ENCODE peak calls at places on chromosomes 3 and 15, in eight cellular contexts. R is heart left ventricle; M is tibial artery; U is A549; F is CD8-positive, alpha-beta T cell; Z is fibroblast of the aortic adventitia; J is fibroblast of pulmonary artery; G is astrocyte of the cerebellum. Q is an unnamed sample.

GRCh38 chr15:31438601-31439265 is 112.1 kb downstream of the KLF13 start:
- DNase-seq in R (no peak), Z (no peak), U (no peak), J (no peak), F (no peak), G (no peak), M (no peak), Q (no peak)

GRCh38 chr15:53260647-53261046 is 470.5 kb upstream of the ONECUT1 start:
- DNase-seq in J (no peak), F (no peak), U (no peak), Z (no peak), G (no peak), M (no peak), R (no peak), Q (no peak)

GRCh38 chr3:118550556-118550955 is 484.1 kb downstream of the IGSF11 start:
- DNase-seq in Z (no peak), M (no peak), G (no peak), F (no peak), U (no peak), R (no peak), J (no peak), Q (no peak)

GRCh38 chr3:150744041-150745026 is 18.6 kb downstream of the SIAH2 start:
- DNase-seq in U (no peak), M (no peak), Z (no peak), F (no peak), R (no peak), G (no peak), J (no peak), Q (no peak)

GRCh38 chr3:193240850-193241706 is at the start of gene PLAAT1:
- DNase-seq in M (peak), Z (peak), G (peak), U (peak), J (peak), R (peak), F (no peak), Q (peak)

GRCh38 chr3:72210248-72210647 is 425.3 kb upstream of the PROK2 start:
- DNase-seq in R (no peak), G (no peak), U (no peak), Z (no peak), F (no peak), J (no peak), M (no peak), Q (no peak)

GRCh38 chr3:690770-691169 is 402.1 kb upstream of the CNTN6 start:
- DNase-seq in J (no peak), G (no peak), M (no peak), Z (no peak), R (no peak), F (no peak), U (no peak), Q (no peak)

GRCh38 chr3:194101592-194102432 is 34.1 kb upstream of the HES1 start:
- DNase-seq in J (no peak), G (no peak), M (no peak), F (no peak), R (no peak), Z (no peak), U (peak), Q (no peak)

GRCh38 chr15:33314115-33314514 is 3.3 kb downstream of the RYR3 start:
- DNase-seq in R (no peak), G (no peak), Z (no peak), U (no peak), M (no peak), F (no peak), J (no peak), Q (no peak)

GRCh38 chr3:58683001-58683845 is 16.6 kb upstream of the FAM3D start:
- DNase-seq in J (peak), G (no peak), R (no peak), Z (peak), F (no peak), M (no peak), U (peak), Q (no peak)

GRCh38 chr3:99499235-99499798 is 139.1 kb upstream of the COL8A1 start:
- DNase-seq in G (peak), U (peak), J (peak), Z (peak), M (peak), F (no peak), R (no peak), Q (peak)

GRCh38 chr15:74978077-74978476 is 17.3 kb upstream of the SCAMP5 start:
- DNase-seq in R (no peak), Z (no peak), G (no peak), F (no peak), M (no peak), U (no peak), J (no peak), Q (no peak)

GRCh38 chr3:55826097-55826496 is 339.0 kb upstream of the WNT5A start:
- DNase-seq in F (no peak), G (no peak), M (no peak), R (no peak), Z (no peak), U (no peak), J (no peak), Q (no peak)

GRCh38 chr15:79017953-79018352 is 72.6 kb downstream of the RASGRF1 start:
- DNase-seq in G (no peak), R (no peak), F (no peak), M (no peak), Z (no peak), J (no peak), U (no peak), Q (no peak)

GRCh38 chr3:197302696-197303341 is 4.4 kb upstream of the DLG1 start:
- DNase-seq in Z (peak), J (peak), M (no peak), G (no peak), F (no peak), R (no peak), U (no peak), Q (no peak)

DNA sequence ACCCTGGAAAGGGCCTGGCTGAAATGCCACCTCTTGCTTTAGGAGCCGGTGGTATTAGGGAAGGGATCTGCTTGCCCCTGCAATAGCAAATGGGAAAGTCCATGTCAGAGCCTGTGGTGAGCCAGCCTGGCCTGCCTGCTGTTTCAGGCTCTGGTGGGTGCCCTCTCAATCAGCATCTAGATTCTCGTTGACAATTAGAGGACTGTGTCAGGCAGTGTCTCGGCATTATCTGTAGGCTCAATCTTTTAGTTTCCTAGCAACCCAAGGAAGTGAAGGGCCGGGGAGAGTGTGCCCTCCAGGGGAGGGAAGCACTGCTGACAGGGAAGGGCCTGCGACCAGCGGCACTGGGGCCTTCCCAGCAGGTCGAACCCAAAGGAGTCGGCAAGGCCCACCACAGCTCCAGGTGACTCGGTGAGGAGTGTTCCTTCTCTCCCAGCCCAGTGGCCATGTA is 42.1 kb downstream of the TLE3 start:
- DNase-seq in U (no peak), F (no peak), M (peak), R (no peak), J (no peak), Z (no peak), G (no peak), Q (no peak)
- TF ChIP-seq CTCF in U (no peak), F (no peak), M (no peak), R (no peak), J (no peak), Z (no peak), G (no peak), Q (no peak)

GRCh38 chr3:33278106-33278672 is 947 bp downstream of the FBXL2 start:
- DNase-seq in G (no peak), F (no peak), M (no peak), Z (peak), R (no peak), U (peak), J (peak), Q (no peak)
- H3K4me3 ChIP-seq in G (peak), F (no peak), M (peak), Z (peak), R (peak), U (peak), J (peak), Q (peak)

GRCh38 chr3:43838877-43839276 is 148.1 kb downstream of the ABHD5 start:
- DNase-seq in R (no peak), Z (no peak), G (no peak), M (no peak), U (peak), J (no peak), F (no peak), Q (no peak)
- TF ChIP-seq CTCF in R (no peak), Z (peak), G (peak), M (no peak), U (no peak), J (no peak), F (no peak), Q (no peak)

DNA sequence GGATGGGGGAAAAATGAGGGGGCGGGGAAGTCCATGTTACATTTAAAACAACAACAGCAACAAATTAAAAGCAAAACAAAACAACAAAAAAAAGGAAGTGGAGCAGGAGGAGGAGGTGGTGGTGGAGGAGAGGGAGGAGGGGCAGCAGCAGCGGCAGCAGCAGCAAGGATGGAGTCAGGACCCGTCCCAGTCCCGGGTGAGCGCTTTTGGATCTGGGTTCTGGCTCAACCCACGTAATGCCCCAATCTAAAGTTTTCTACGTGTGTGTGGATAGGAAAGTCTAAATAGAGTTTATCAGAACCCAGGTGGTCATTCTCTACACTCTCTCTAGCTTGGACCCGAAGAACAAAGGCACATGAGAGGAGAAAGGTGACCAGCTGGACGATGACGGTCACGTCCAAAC is 721 bp upstream of the ISL2 start:
- DNase-seq in G (no peak), F (no peak), R (no peak), U (no peak), M (no peak), J (no peak), Z (no peak), Q (no peak)
- H3K4me3 ChIP-seq in G (peak), F (no peak), R (no peak), U (peak), M (no peak), J (peak), Z (peak), Q (no peak)

DNA sequence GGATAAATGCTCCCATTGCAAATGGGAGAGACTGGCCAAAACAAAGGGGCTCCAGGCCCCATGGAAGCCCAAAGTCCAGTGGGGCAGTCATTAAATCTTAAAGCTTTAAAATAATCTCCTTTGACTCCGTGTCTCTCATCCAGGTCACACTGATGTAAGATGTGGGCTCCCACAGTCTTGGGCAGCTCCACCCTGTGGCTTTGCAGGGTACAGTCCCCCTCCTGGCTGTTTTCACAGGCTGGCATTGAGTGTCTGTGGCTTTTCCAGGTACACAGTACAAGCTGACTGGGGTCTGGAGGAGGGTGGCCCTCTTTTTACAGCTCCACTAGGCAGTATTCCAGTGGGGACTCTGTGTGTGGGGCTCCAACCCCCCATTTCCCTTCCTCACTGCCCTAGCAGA is 45.9 kb downstream of the NIPA2 start:
- DNase-seq in Z (no peak), F (no peak), J (no peak), R (no peak), U (no peak), M (no peak), G (no peak), Q (no peak)
- TF ChIP-seq CTCF in Z (no peak), F (no peak), J (peak), R (no peak), U (no peak), M (no peak), G (peak), Q (no peak)

Q was measured in ovary.